ENCODE peak calls at places on chromosomes 7 and 10, in five cellular contexts. C, I, S, Z and K are unnamed samples.
A peak's percentile ranks its signal among the peaks of the same experiment; 100 is the strongest.

GRCh38 chr10:17562572-17562971 is 54.6 kb downstream of the HACD1 start:
- DNase-seq in I (no peak), C (no peak), Z (no peak), S (peak; percentile 26), K (no peak)

GRCh38 chr10:111207525-111207924 is 130.7 kb downstream of the ADRA2A start:
- DNase-seq in C (no peak), Z (no peak), I (no peak), S (no peak), K (no peak)

GRCh38 chr10:93977442-93977841 is 16.3 kb upstream of the PLCE1 start:
- DNase-seq in S (no peak), I (no peak), Z (no peak), C (no peak), K (no peak)

GRCh38 chr10:71857934-71858890 is 7.2 kb upstream of the PSAP start:
- DNase-seq in C (no peak), Z (no peak), S (no peak), I (no peak), K (no peak)

GRCh38 chr10:17290226-17290625 is 62.2 kb downstream of the VIM start:
- DNase-seq in C (no peak), Z (no peak), S (peak; percentile 7), I (no peak), K (no peak)

GRCh38 chr10:68153473-68154210 is 44.4 kb downstream of the MYPN start:
- DNase-seq in S (peak; percentile 94), I (no peak), Z (no peak), C (no peak), K (no peak)

GRCh38 chr7:91424372-91424771 is 160.1 kb downstream of the FZD1 start:
- DNase-seq in I (no peak), S (peak; percentile 13), C (no peak), Z (no peak), K (no peak)

GRCh38 chr10:3248526-3249255 is 76.1 kb upstream of the PITRM1 start:
- DNase-seq in C (no peak), S (peak; percentile 81), Z (no peak), I (no peak), K (no peak)

GRCh38 chr10:126686271-126686670 is 15.8 kb upstream of the C10orf90 start:
- DNase-seq in I (no peak), Z (no peak), S (no peak), C (no peak), K (no peak)

GRCh38 chr7:80312139-80312661 is 177.6 kb downstream of the GNAI1 start:
- DNase-seq in Z (no peak), S (peak; percentile 97), I (no peak), C (no peak), K (no peak)

GRCh38 chr7:36690514-36691187 is 33.6 kb downstream of the AOAH start:
- DNase-seq in I (no peak), Z (no peak), S (no peak), C (no peak), K (no peak)

GRCh38 chr10:100743626-100744135 is 1.7 kb upstream of the PAX2 start:
- DNase-seq in C (peak; percentile 73), S (peak; percentile 44), I (no peak), Z (no peak), K (no peak)

GRCh38 chr7:2530076-2530967 is 10.7 kb downstream of the LFNG start:
- DNase-seq in Z (no peak), I (no peak), S (no peak), C (no peak), K (peak; percentile 73)

GRCh38 chr10:14447112-14447839 is 116.6 kb upstream of the FRMD4A start:
- DNase-seq in Z (no peak), C (no peak), S (no peak), I (no peak), K (no peak)

GRCh38 chr7:91201731-91202130 is 62.5 kb upstream of the FZD1 start:
- DNase-seq in S (no peak), Z (no peak), I (no peak), C (no peak), K (no peak)

GRCh38 chr7:47343056-47343455 is 238.9 kb downstream of the TNS3 start:
- DNase-seq in C (no peak), Z (no peak), S (no peak), I (peak; percentile 8), K (no peak)

GRCh38 chr10:85978566-85979358 is 387.8 kb downstream of the GRID1 start:
- DNase-seq in C (no peak), Z (no peak), I (no peak), S (no peak), K (no peak)

GRCh38 chr10:3481496-3481895 is 303.5 kb downstream of the KLF6 start:
- DNase-seq in I (no peak), C (no peak), Z (no peak), S (no peak), K (no peak)

GRCh38 chr10:101071885-101072433 is 10.2 kb downstream of the KAZALD1 start:
- DNase-seq in Z (no peak), I (no peak), S (no peak), C (no peak), K (peak; percentile 52)

GRCh38 chr7:107528461-107528860 is 35.3 kb downstream of the COG5 start:
- DNase-seq in S (peak; percentile 32), Z (no peak), I (no peak), C (no peak), K (no peak)

GRCh38 chr10:129934196-129934925 is 29.7 kb downstream of the EBF3 start:
- DNase-seq in C (no peak), S (no peak), Z (no peak), I (peak; percentile 61), K (no peak)

GRCh38 chr7:12458520-12459131 is 55.0 kb upstream of the VWDE start:
- DNase-seq in I (no peak), C (no peak), S (peak; percentile 52), Z (no peak), K (no peak)

GRCh38 chr7:155803418-155804376 is 8.6 kb downstream of the SHH start:
- DNase-seq in C (no peak), Z (no peak), S (no peak), I (no peak), K (peak; percentile 94)

GRCh38 chr10:92239600-92240288 is 51.1 kb downstream of the CPEB3 start:
- DNase-seq in C (peak; percentile 41), Z (peak; percentile 40), S (peak; percentile 39), I (peak; percentile 82), K (peak; percentile 92)

GRCh38 chr7:78993341-78993740 is 460.1 kb downstream of the MAGI2 start:
- DNase-seq in I (no peak), Z (no peak), C (no peak), S (no peak), K (no peak)

GRCh38 chr10:79390551-79391229 is 43.4 kb downstream of the PPIF start:
- DNase-seq in C (peak; percentile 40), S (no peak), Z (peak; percentile 64), I (peak; percentile 75), K (peak; percentile 22)

GRCh38 chr10:124287791-124288190 is 130.9 kb downstream of the OAT start:
- DNase-seq in Z (no peak), C (no peak), S (no peak), I (peak; percentile 41), K (peak; percentile 9)

GRCh38 chr10:72335394-72336258 is 19.1 kb downstream of the DNAJB12 start:
- DNase-seq in Z (no peak), I (no peak), C (no peak), S (peak; percentile 59), K (no peak)

GRCh38 chr10:60943372-60944158 is 420 bp downstream of the RHOBTB1 start:
- DNase-seq in Z (peak; percentile 8), I (peak; percentile 81), C (no peak), S (peak; percentile 71), K (peak; percentile 91)
- TF ChIP-seq POLR2AphosphoS5 in Z (no peak), I (no peak), C (no peak), S (peak; percentile 72), K (no peak)

DNA sequence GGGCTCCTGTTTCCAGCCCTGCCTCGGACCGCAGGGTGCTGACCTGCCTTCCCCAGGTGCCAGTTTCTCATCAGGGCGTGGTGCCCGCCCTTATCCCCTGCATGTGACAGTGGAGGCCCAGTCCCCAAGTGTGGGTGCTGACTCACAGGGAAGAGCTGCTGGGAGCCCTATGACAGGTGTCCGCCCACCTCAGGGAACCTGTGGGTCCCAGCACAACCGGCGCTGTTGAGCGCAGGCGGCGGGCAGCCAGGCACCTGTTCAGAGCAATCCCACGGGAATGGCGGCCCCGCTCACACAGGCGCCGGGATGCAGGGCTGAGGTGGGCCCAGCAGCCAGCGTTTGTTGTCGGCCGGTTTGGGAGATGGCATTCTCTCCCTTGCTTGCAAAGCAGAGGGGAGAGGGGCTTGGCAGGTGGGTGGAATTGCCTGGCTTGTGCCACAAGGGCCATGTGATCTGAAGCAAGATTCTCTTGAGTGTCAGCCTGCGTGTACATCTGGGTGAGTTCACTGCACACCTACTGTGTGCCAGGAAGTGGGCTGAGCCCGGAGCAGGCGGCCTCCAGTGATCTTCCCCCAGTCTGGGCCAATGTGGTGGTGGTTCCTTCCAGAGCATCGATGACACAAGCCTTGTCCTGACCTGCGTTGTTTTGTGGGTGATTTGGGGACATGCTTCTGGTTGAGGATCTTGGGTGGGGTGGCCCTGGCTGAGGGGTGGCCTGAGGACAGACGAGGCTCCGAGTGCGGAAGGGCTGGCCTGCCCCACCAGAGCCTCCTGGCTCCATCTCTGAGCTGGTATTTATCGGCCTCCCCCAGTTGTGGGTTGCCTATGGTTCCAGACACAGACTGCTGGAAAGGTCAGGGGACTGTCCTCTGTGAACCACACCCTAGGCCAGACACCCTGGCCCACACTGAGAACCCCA is 2.4 kb downstream of the PWWP2B start:
- DNase-seq in S (no peak), I (no peak), C (no peak), Z (no peak), K (peak; percentile 81)
- TF ChIP-seq POLR2A in S (no peak), I (no peak), C (no peak), Z (no peak), K (no peak)

GRCh38 chr7:44218418-44219201 is 17.8 kb downstream of the YKT6 start:
- DNase-seq in I (no peak), C (no peak), Z (peak; percentile 25), S (no peak), K (peak; percentile 58)

GRCh38 chr7:44219371-44220045 is 18.7 kb downstream of the YKT6 start:
- DNase-seq in C (no peak), Z (no peak), S (no peak), I (peak; percentile 69), K (no peak)

GRCh38 chr7:44216521-44217030 is 15.8 kb downstream of the YKT6 start:
- DNase-seq in I (no peak), C (no peak), S (no peak), Z (no peak), K (no peak)

GRCh38 chr7:44217133-44217714 is 16.4 kb downstream of the YKT6 start:
- DNase-seq in S (no peak), C (no peak), Z (no peak), I (no peak), K (no peak)

GRCh38 chr7:44217852-44218402 is 17.1 kb downstream of the YKT6 start:
- DNase-seq in S (no peak), Z (no peak), C (no peak), I (no peak), K (peak; percentile 66)
- TF ChIP-seq POLR2AphosphoS5 in S (no peak), Z (no peak), C (no peak), I (no peak), K (no peak)

GRCh38 chr7:112450807-112451661 is 774 bp downstream of the IFRD1 start:
- DNase-seq in I (peak; percentile 96), C (peak; percentile 73), S (peak; percentile 98), Z (peak; percentile 75), K (peak; percentile 98)
- TF ChIP-seq POLR2A in I (peak; percentile 62), C (no peak), S (peak; percentile 41), Z (peak; percentile 25), K (peak; percentile 54)